ENCODE peak calls at places on chromosome 10, in eight cellular contexts. J is SJSA1; U is kidney; M is CD8-positive, alpha-beta T cell; G is mammary epithelial cell; Q is CD8-positive, alpha-beta memory T cell; X is CD4-positive, CD25-positive, alpha-beta regulatory T cell; R is mesendoderm. V is an unnamed sample. For H3K36me3, the result is how much of the 10 kb centered on the place peaks cover.

GRCh38 chr10:50417906-50418697 is 166.8 kb upstream of the ASAH2 start:
- DNase-seq in R (peak), J (peak), U (peak), M (peak), G (peak), Q (peak), X (peak), V (peak)

GRCh38 chr10:126616737-126617136 is 53.8 kb downstream of the C10orf90 start:
- DNase-seq in J (no peak), G (no peak), X (no peak), U (no peak), M (no peak), R (no peak), Q (no peak), V (no peak)

GRCh38 chr10:99369126-99369525 is 40.0 kb downstream of the CNNM1 start:
- DNase-seq in X (no peak), U (no peak), Q (no peak), J (no peak), G (no peak), R (no peak), M (no peak), V (no peak)

GRCh38 chr10:59099536-59099935 is 76.9 kb upstream of the PHYHIPL start:
- DNase-seq in J (peak), X (no peak), R (no peak), Q (no peak), G (no peak), U (no peak), M (no peak), V (no peak)

GRCh38 chr10:29446327-29446726 is 157.5 kb downstream of the LYZL1 start:
- DNase-seq in Q (no peak), G (no peak), R (no peak), J (no peak), U (no peak), X (no peak), M (no peak), V (no peak)

GRCh38 chr10:22655312-22655973 is 58.9 kb downstream of the PIP4K2A start:
- DNase-seq in U (no peak), X (peak), R (no peak), M (peak), Q (no peak), J (peak), G (peak), V (peak)

GRCh38 chr10:7908541-7909210 is 90.4 kb downstream of the TAF3 start:
- DNase-seq in J (no peak), M (no peak), R (no peak), Q (no peak), G (no peak), X (no peak), U (no peak), V (no peak)

GRCh38 chr10:33048223-33048622 is 90.2 kb upstream of the ITGB1 start:
- DNase-seq in U (no peak), J (no peak), X (no peak), Q (no peak), M (no peak), G (no peak), R (no peak), V (no peak)

GRCh38 chr10:133129854-133130495 is 30.0 kb upstream of the KNDC1 start:
- DNase-seq in G (no peak), J (no peak), U (peak), R (no peak), Q (no peak), M (no peak), X (no peak), V (no peak)

GRCh38 chr10:34635111-34635510 is 180.0 kb downstream of the PARD3 start:
- DNase-seq in X (no peak), R (no peak), M (no peak), U (no peak), Q (no peak), J (no peak), G (no peak), V (no peak)

GRCh38 chr10:33498354-33498753 is 163.9 kb upstream of the NRP1 start:
- DNase-seq in Q (no peak), U (peak), G (no peak), R (peak), M (no peak), X (no peak), J (no peak), V (no peak)

GRCh38 chr10:26355241-26355640 is 82.9 kb upstream of the APBB1IP start:
- DNase-seq in R (no peak), M (no peak), J (no peak), G (no peak), X (no peak), Q (no peak), U (no peak), V (no peak)

DNA sequence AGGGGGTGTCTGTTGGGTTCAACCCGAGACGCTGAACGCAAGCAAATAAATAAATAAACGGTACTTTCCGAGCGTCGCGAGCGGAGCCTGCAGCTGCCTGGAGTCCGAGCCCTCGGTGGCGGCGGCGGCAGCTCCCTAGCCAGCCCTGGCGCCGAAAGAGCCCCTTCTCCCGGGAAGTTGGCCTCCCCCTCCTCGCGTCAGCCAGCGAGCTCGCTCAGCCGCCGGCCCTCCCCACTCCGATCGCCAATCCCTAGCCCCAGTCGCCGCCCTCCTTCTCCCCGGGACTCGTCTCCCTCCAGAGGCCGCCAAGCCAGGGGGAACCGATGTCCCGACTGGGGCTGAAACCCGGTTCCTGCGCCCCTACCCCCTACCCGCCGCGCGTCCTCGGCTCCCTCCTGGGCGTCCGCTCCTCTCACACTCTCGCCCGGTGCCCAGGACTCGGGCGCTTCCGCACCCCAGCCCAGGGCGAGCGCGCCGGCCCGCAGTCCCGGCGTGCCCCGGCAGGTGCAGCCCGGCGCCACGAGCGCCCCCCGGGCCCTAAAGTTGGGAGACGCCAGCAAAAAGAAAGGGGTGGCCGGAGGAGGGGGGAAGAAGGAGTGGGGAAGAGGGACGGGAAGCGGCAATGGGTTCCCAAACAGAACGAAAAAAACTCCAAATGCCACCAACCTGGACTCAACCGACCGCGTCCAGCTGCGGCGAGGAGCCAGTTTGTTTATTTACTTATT is at the start of gene GFRA1:
- DNase-seq in M (no peak), Q (no peak), J (peak), U (peak), X (no peak), R (peak), G (no peak), V (no peak)
- H3K4me3 ChIP-seq in M (no peak), Q (no peak), J (peak), U (peak), X (no peak), R (peak), G (peak), V (no peak)

GRCh38 chr10:95364342-95364741 is 73.5 kb upstream of the PDLIM1 start:
- DNase-seq in Q (no peak), X (no peak), M (no peak), J (no peak), U (no peak), R (no peak), G (no peak), V (no peak)

GRCh38 chr10:95363303-95363912 is 72.6 kb upstream of the PDLIM1 start:
- DNase-seq in Q (peak), R (peak), U (no peak), X (peak), M (no peak), G (peak), J (peak), V (peak)

GRCh38 chr10:95356190-95356955 is 65.6 kb upstream of the PDLIM1 start:
- DNase-seq in R (no peak), Q (no peak), G (no peak), J (no peak), M (no peak), U (no peak), X (no peak), V (no peak)

GRCh38 chr10:95359466-95359865 is 68.7 kb upstream of the PDLIM1 start:
- DNase-seq in X (no peak), G (no peak), M (no peak), J (no peak), Q (no peak), U (no peak), R (no peak), V (no peak)

GRCh38 chr10:95360122-95360715 is 69.4 kb upstream of the PDLIM1 start:
- DNase-seq in Q (no peak), J (peak), M (no peak), R (no peak), X (peak), U (no peak), G (peak), V (no peak)
- H3K36me3 ChIP-seq in Q (under half), J (under half), M (under half), R (under half), X (under half), U (under half), G (under half), V (under half)

GRCh38 chr10:70879244-70879643 is 9.1 kb downstream of the PCBD1 start:
- DNase-seq in X (no peak), U (no peak), J (no peak), R (no peak), G (no peak), Q (no peak), M (no peak), V (no peak)

GRCh38 chr10:70885485-70885884 is 2.9 kb downstream of the PCBD1 start:
- DNase-seq in Q (no peak), X (no peak), G (no peak), R (no peak), J (no peak), U (no peak), M (no peak), V (no peak)

DNA sequence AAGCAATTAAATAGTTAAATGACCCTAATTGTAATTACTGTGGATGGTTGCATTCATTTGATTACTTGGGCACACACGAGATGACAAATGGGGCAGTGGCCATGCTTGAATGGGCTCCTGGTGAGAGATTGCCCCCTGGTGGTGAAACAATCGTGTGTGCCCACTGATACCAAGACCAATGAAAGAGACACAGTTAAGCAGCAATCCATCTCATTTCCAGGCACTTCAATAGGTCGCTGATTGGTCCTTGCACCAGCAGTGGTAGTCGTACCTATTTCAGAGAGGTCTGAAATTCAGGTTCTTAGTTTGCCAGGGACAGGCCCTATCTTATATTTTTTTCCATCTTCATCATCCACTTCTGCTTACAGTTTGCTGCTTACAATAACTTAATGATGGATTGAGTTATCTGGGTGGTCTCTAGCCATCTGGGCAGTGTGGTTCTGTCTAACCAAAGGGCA is 8.3 kb downstream of the PCBD1 start:
- DNase-seq in Q (peak), R (peak), U (peak), M (peak), J (peak), G (peak), X (peak), V (peak)
- H3K4me3 ChIP-seq in Q (no peak), R (no peak), U (no peak), M (no peak), J (no peak), G (no peak), X (no peak), V (no peak)

DNA sequence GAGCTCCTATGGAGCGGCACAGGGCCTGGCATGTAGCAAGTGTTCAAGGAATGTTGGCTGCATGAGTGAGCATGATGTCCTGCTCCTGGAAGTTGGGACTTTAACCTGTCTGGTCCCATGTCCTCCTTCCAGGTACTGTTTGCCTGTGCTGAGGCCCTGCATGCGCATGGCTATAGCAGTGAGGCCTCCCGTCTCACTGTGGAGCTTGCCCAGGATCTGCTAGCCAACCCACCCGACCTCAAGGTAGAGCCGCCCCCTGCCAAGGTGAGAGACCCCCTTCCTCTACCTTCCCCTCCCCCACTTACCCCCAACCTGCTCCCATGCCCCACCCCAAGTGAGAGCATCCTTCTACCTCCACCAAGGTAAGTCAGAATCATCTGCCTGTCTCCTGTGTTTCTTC is 8.1 kb downstream of the ZSWIM8 start:
- DNase-seq in R (no peak), G (no peak), M (no peak), X (no peak), J (no peak), Q (no peak), U (no peak), V (no peak)
- H3K36me3 ChIP-seq in R (under half), G (under half), M (half or more), X (half or more), J (half or more), Q (half or more), U (half or more), V (half or more)

V was measured in CD4-positive, alpha-beta memory T cell.